ENCODE peak calls at places on chromosomes 1 and 21, in eight cellular contexts. M is body of pancreas, O is Peyer's patch, Z is HCT116, J is ovary, D is adrenal gland, B is right lobe of liver, X is IMR-90. W is an unnamed sample.

GRCh38 chr1:230939806-230940489 is 38.7 kb downstream of the TTC13 start:
- DNase-seq in M (no peak), O (no peak), Z (no peak), J (no peak), D (no peak), B (no peak), X (no peak), W (no peak)

GRCh38 chr1:211328866-211329265 is 2.2 kb downstream of the TRAF5 start:
- DNase-seq in M (peak), O (no peak), Z (no peak), J (no peak), D (no peak), B (no peak), X (no peak), W (no peak)

GRCh38 chr21:43771199-43771675 is 4.9 kb downstream of the CSTB start:
- DNase-seq in M (no peak), O (no peak), Z (no peak), J (no peak), D (no peak), B (no peak), X (no peak), W (no peak)

GRCh38 chr1:87109012-87109411 is 194.6 kb downstream of the HS2ST1 start:
- DNase-seq in M (no peak), O (no peak), Z (no peak), J (no peak), D (no peak), B (no peak), X (peak), W (no peak)

GRCh38 chr1:101187287-101187686 is 49.5 kb upstream of the S1PR1 start:
- DNase-seq in M (no peak), O (no peak), Z (no peak), J (no peak), D (no peak), B (no peak), X (peak), W (no peak)

GRCh38 chr1:53602376-53602775 is 136.6 kb downstream of the GLIS1 start:
- DNase-seq in M (peak), O (no peak), Z (no peak), J (no peak), D (no peak), B (no peak), X (no peak), W (no peak)

GRCh38 chr1:171654705-171655214 is 2.3 kb upstream of the MYOC start:
- DNase-seq in M (no peak), O (no peak), Z (no peak), J (no peak), D (no peak), B (no peak), X (no peak), W (no peak)

GRCh38 chr1:197911172-197911856 is 5.9 kb upstream of the LHX9 start:
- DNase-seq in M (no peak), O (no peak), Z (no peak), J (peak), D (no peak), B (no peak), X (no peak), W (no peak)

GRCh38 chr1:112514901-112515300 is 6.1 kb downstream of the WNT2B start:
- DNase-seq in M (no peak), O (no peak), Z (no peak), J (no peak), D (no peak), B (no peak), X (no peak), W (no peak)

GRCh38 chr21:18677632-18678031 is 274.0 kb upstream of the TMPRSS15 start:
- DNase-seq in M (no peak), O (no peak), Z (no peak), J (no peak), D (no peak), B (no peak), X (no peak), W (no peak)

GRCh38 chr1:153985984-153986761 is at the start of gene RAB13:
- DNase-seq in M (peak), O (no peak), Z (peak), J (peak), D (peak), B (peak), X (peak), W (peak)

GRCh38 chr1:162252209-162252608 is 124.4 kb downstream of the SPATA46 start:
- DNase-seq in M (no peak), O (no peak), Z (no peak), J (no peak), D (no peak), B (no peak), X (no peak), W (no peak)

GRCh38 chr1:226097866-226098625 is 35.5 kb downstream of the H3-3A start:
- DNase-seq in M (no peak), O (no peak), Z (no peak), J (no peak), D (no peak), B (no peak), X (peak), W (no peak)

GRCh38 chr1:115726570-115726969 is 41.9 kb downstream of the CASQ2 start:
- DNase-seq in M (no peak), O (no peak), Z (no peak), J (no peak), D (no peak), B (no peak), X (no peak), W (no peak)

GRCh38 chr1:117967900-117968299 is 38.4 kb downstream of the WDR3 start:
- DNase-seq in M (no peak), O (no peak), Z (no peak), J (no peak), D (no peak), B (no peak), X (peak), W (no peak)

GRCh38 chr1:26320896-26321295 is 3.1 kb downstream of the CD52 start:
- DNase-seq in M (no peak), O (no peak), Z (no peak), J (no peak), D (no peak), B (no peak), X (no peak), W (no peak)

GRCh38 chr1:41716188-41717130 is 202.3 kb downstream of the HIVEP3 start:
- DNase-seq in M (no peak), O (no peak), Z (no peak), J (no peak), D (no peak), B (no peak), X (no peak), W (no peak)

GRCh38 chr1:166951050-166951449 is 24.3 kb downstream of the ILDR2 start:
- DNase-seq in M (no peak), O (no peak), Z (no peak), J (no peak), D (no peak), B (no peak), X (no peak), W (no peak)

GRCh38 chr1:60963167-60963909 is 119.0 kb upstream of the NFIA start:
- DNase-seq in M (no peak), O (no peak), Z (no peak), J (no peak), D (no peak), B (no peak), X (no peak), W (no peak)

GRCh38 chr21:14759285-14759684 is 213.2 kb upstream of the SAMSN1 start:
- DNase-seq in M (no peak), O (no peak), Z (no peak), J (no peak), D (no peak), B (no peak), X (no peak), W (no peak)

GRCh38 chr21:27466175-27466574 is 499.3 kb upstream of the ADAMTS5 start:
- DNase-seq in M (no peak), O (no peak), Z (no peak), J (no peak), D (no peak), B (no peak), X (no peak), W (no peak)

GRCh38 chr1:16078925-16079656 is 5.6 kb upstream of the FAM131C start:
- DNase-seq in M (peak), O (peak), Z (no peak), J (peak), D (peak), B (peak), X (peak), W (peak)

GRCh38 chr1:233843523-233844204 is 60.8 kb upstream of the SLC35F3 start:
- DNase-seq in M (no peak), O (no peak), Z (no peak), J (no peak), D (no peak), B (no peak), X (no peak), W (no peak)

GRCh38 chr1:13478687-13479086 is 35.1 kb downstream of the LRRC38 start:
- DNase-seq in M (no peak), O (no peak), Z (no peak), J (no peak), D (no peak), B (no peak), X (no peak), W (no peak)

GRCh38 chr1:234842726-234843641 is 233.0 kb upstream of the IRF2BP2 start:
- DNase-seq in M (no peak), O (peak), Z (no peak), J (no peak), D (no peak), B (no peak), X (peak), W (no peak)

GRCh38 chr1:234841710-234842231 is 231.8 kb upstream of the IRF2BP2 start:
- DNase-seq in M (no peak), O (peak), Z (no peak), J (no peak), D (peak), B (no peak), X (peak), W (no peak)

GRCh38 chr1:234845097-234845660 is 235.2 kb upstream of the IRF2BP2 start:
- DNase-seq in M (no peak), O (no peak), Z (no peak), J (no peak), D (no peak), B (no peak), X (no peak), W (no peak)

GRCh38 chr1:234845836-234846235 is 235.9 kb upstream of the IRF2BP2 start:
- DNase-seq in M (no peak), O (no peak), Z (no peak), J (no peak), D (no peak), B (no peak), X (no peak), W (no peak)

DNA sequence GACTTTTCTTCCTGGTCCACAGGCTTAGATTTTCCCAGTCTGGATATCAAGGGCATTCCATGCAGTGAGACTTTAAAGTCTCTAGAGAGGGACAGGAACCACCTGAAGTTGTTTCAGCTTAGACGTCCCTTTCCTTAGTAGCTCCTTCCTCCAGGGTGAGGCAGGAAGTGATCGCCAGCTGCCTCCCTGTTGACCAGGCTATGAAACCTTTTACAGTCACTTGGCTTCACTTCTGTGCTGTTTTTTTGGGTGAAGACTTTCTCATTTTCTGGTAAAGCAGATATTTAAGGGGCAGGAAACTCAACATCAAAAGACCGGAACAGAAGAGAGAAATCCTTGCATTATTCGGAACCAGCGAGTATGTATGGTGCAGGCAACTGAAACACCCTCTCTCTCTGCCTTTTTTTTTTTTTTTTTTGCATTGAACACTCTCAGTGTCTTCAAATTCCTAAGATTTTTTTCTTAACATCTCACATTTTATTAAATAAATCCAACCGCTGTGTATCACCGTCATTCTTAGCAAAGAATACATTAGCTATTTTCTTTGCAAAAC is 234.6 kb upstream of the IRF2BP2 start:
- DNase-seq in M (no peak), O (no peak), Z (no peak), J (no peak), D (no peak), B (no peak), X (peak), W (no peak)
- TF ChIP-seq POLR2A in M (no peak), O (no peak), Z (no peak), J (no peak), D (no peak), B (no peak), X (no peak), W (no peak)

DNA sequence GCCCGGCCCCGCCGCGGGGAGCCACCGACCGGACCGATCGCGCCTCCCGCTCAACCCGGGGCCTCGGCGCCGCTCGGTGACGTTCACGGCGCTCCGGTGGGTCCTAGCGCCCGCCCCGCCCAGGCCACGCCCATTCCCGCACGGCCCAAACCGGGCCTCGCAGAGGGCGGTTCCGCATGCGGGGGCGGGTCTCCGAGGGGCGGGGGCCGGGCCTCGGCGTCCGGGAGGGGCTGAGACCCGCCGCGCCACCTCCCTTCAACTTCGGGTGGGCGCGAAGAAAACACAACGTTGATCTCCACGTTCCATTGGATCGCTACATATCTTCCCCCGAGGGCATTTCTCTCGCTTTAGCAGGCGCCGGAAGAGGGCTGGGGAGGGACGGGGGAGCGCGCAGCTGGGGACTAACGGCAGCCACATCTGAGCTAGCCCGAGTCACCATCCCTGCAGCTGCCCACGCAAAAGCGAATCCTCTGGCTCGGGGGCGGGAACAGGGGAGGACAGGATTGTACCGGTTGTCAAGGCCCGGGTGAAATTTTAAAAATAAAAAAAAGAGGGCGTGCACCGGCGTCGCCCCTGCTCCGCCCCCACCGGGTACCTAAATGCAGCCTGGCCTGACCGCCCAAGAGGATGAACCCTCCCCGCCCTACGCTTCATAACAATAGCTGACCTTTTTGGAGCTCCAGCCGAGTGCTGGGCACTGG is at the start of gene MAD2L2:
- DNase-seq in M (peak), O (peak), Z (peak), J (peak), D (peak), B (peak), X (peak), W (peak)
- TF ChIP-seq POLR2A in M (peak), O (no peak), Z (peak), J (peak), D (no peak), B (peak), X (peak), W (peak)

GRCh38 chr1:159922499-159923202 is 2.7 kb downstream of the TAGLN2 start:
- DNase-seq in M (peak), O (peak), Z (no peak), J (peak), D (peak), B (peak), X (peak), W (no peak)
- TF ChIP-seq POLR2A in M (no peak), O (no peak), Z (no peak), J (no peak), D (no peak), B (no peak), X (no peak), W (no peak)

GRCh38 chr21:44905016-44905724 is 15.5 kb downstream of the ITGB2 start:
- DNase-seq in M (no peak), O (no peak), Z (no peak), J (no peak), D (no peak), B (no peak), X (no peak), W (no peak)
- TF ChIP-seq POLR2A in M (no peak), O (no peak), Z (no peak), J (no peak), D (no peak), B (no peak), X (no peak), W (no peak)

GRCh38 chr1:35768350-35769187 is 1.2 kb downstream of the CLSPN start:
- DNase-seq in M (no peak), O (no peak), Z (no peak), J (no peak), D (no peak), B (no peak), X (no peak), W (no peak)

GRCh38 chr1:35769188-35769758 is 505 bp downstream of the CLSPN start:
- DNase-seq in M (peak), O (peak), Z (peak), J (peak), D (peak), B (peak), X (peak), W (peak)

GRCh38 chr1:35764283-35764682 is 5.5 kb downstream of the CLSPN start:
- DNase-seq in M (no peak), O (no peak), Z (no peak), J (no peak), D (no peak), B (no peak), X (no peak), W (no peak)

GRCh38 chr1:35773711-35774110 is 3.9 kb upstream of the CLSPN start:
- DNase-seq in M (no peak), O (no peak), Z (no peak), J (no peak), D (no peak), B (no peak), X (no peak), W (no peak)

GRCh38 chr1:35769759-35770446 is at the start of gene CLSPN:
- DNase-seq in M (peak), O (peak), Z (peak), J (peak), D (peak), B (peak), X (peak), W (peak)
- TF ChIP-seq POLR2A in M (peak), O (no peak), Z (peak), J (no peak), D (peak), B (peak), X (peak), W (no peak)

GRCh38 chr1:119978018-119978505 is 81.7 kb upstream of the ADAM30 start:
- DNase-seq in M (no peak), O (no peak), Z (no peak), J (no peak), D (no peak), B (no peak), X (no peak), W (no peak)
- TF ChIP-seq POLR2A in M (no peak), O (no peak), Z (no peak), J (no peak), D (no peak), B (no peak), X (no peak), W (no peak)

GRCh38 chr21:39341249-39341923 is 7.5 kb downstream of the HMGN1 start:
- DNase-seq in M (no peak), O (no peak), Z (no peak), J (no peak), D (no peak), B (no peak), X (no peak), W (no peak)
- TF ChIP-seq POLR2A in M (no peak), O (no peak), Z (no peak), J (no peak), D (no peak), B (no peak), X (no peak), W (no peak)

GRCh38 chr1:27603962-27604578 is at the start of gene AHDC1:
- DNase-seq in M (peak), O (peak), Z (peak), J (peak), D (peak), B (peak), X (peak), W (peak)
- TF ChIP-seq POLR2A in M (peak), O (peak), Z (peak), J (peak), D (peak), B (peak), X (peak), W (peak)

GRCh38 chr1:145927073-145927886 is at the start of gene RBM8A:
- DNase-seq in M (peak), O (peak), Z (peak), J (peak), D (peak), B (peak), X (peak), W (peak)
- TF ChIP-seq POLR2A in M (peak), O (peak), Z (peak), J (peak), D (peak), B (peak), X (peak), W (peak)

DNA sequence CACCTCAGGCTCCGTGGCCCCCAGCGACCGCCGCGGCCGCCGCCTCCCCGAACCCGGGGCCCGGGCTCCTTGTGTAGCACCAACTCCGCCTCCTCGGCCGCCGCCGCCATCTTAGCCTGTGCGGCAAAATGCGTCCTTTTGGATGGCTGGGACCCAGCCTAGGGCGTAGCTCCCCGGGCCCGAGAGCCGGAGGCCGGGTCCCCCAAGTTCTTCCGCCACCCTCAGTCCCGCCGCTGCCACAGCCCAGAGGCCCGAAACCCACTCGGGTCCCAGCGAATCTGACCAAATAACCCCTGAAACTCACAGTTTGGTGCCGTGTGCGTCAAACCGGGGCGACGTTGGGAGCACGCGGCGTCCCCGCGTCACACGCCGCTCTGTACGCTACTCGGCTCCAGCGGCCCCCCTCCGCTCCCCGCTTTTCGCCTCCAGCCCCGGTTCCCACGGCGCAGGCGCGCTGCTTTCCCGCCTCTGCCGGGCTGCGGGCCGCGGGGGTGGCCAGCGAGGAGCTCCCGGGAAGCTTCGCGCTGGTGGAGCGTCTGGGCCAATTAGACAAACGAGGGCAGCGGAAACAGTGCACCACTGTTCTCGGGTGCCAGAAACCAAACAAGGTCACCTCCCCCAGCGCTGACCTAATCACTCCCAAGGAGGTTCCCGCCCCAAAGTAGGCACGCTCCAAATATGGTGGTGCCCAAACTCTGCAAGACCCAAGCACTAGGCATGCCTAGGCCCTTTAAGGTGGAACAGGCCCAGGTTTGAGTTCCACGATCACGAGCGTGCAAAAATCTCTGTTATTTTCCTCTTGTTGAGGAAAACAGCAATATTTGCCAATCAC is at the start of gene ZNF644:
- DNase-seq in M (peak), O (peak), Z (peak), J (peak), D (peak), B (peak), X (peak), W (peak)
- TF ChIP-seq POLR2A in M (peak), O (peak), Z (peak), J (peak), D (peak), B (peak), X (peak), W (peak)

W was measured in tibial nerve.